ENCODE peak calls at places on chromosomes 4 and X, in ten cellular contexts. T, N, V, E, C, U, M, Z, W and O are unnamed samples.

GRCh38 chr4:31104033-31104432 is 383.9 kb downstream of the PCDH7 start:
- DNase-seq in T (no peak), N (no peak), V (no peak), E (no peak), C (no peak), U (no peak), M (no peak), Z (no peak), W (no peak), O (no peak)

GRCh38 chr4:5928241-5928640 is 35.4 kb upstream of the CRMP1 start:
- DNase-seq in T (no peak), N (no peak), V (no peak), E (no peak), C (no peak), U (no peak), M (no peak), Z (no peak), W (no peak), O (no peak)

GRCh38 chr4:29549308-29549707 is 1170.9 kb upstream of the PCDH7 start:
- DNase-seq in T (no peak), N (peak; percentile 80), V (no peak), E (no peak), C (no peak), U (no peak), M (no peak), Z (no peak), W (no peak), O (no peak)

GRCh38 chr4:73258668-73259551 is at the start of gene ANKRD17:
- DNase-seq in T (peak; percentile 92), N (peak; percentile 92), V (peak; percentile 87), E (peak; percentile 97), C (peak; percentile 92), U (peak; percentile 94), M (peak; percentile 78), Z (peak; percentile 82), W (peak; percentile 90), O (peak; percentile 55)

GRCh38 chrX:103356897-103357296 is 591 bp downstream of the TCEAL9 start:
- DNase-seq in T (no peak), N (no peak), V (no peak), E (no peak), C (no peak), U (no peak), M (no peak), Z (no peak), W (peak; percentile 2), O (no peak)

GRCh38 chr4:143399113-143399949 is 62.7 kb downstream of the GAB1 start:
- DNase-seq in T (peak; percentile 90), N (peak; percentile 44), V (no peak), E (no peak), C (peak; percentile 68), U (no peak), M (peak; percentile 17), Z (no peak), W (no peak), O (peak; percentile 67)

GRCh38 chrX:44253573-44253942 is 89.9 kb downstream of the EFHC2 start:
- DNase-seq in T (no peak), N (no peak), V (no peak), E (no peak), C (no peak), U (no peak), M (no peak), Z (no peak), W (no peak), O (no peak)

GRCh38 chrX:141133272-141133671 is 43.7 kb downstream of the LDOC1 start:
- DNase-seq in T (no peak), N (no peak), V (no peak), E (no peak), C (no peak), U (no peak), M (no peak), Z (no peak), W (no peak), O (no peak)

GRCh38 chr4:48247142-48247877 is 22.3 kb downstream of the TEC start:
- DNase-seq in T (no peak), N (no peak), V (no peak), E (no peak), C (no peak), U (no peak), M (no peak), Z (no peak), W (no peak), O (no peak)

GRCh38 chrX:133538148-133538547 is 122.9 kb upstream of the GPC4 start:
- DNase-seq in T (no peak), N (no peak), V (no peak), E (no peak), C (no peak), U (no peak), M (no peak), Z (no peak), W (no peak), O (no peak)

GRCh38 chr4:153684182-153685073 is at the start of gene TLR2:
- DNase-seq in T (peak; percentile 17), N (no peak), V (peak; percentile 71), E (peak; percentile 86), C (no peak), U (peak; percentile 61), M (peak; percentile 4), Z (no peak), W (peak; percentile 22), O (peak; percentile 45)

GRCh38 chrX:22122510-22122909 is 90.4 kb downstream of the PHEX start:
- DNase-seq in T (no peak), N (peak; percentile 32), V (no peak), E (no peak), C (no peak), U (peak; percentile 38), M (no peak), Z (no peak), W (no peak), O (peak; percentile 49)

GRCh38 chr4:118348886-118349285 is 3.9 kb downstream of the PRSS12 start:
- DNase-seq in T (no peak), N (no peak), V (no peak), E (peak; percentile 57), C (no peak), U (no peak), M (no peak), Z (no peak), W (no peak), O (no peak)

GRCh38 chr4:6308890-6309643 is 39.4 kb downstream of the WFS1 start:
- DNase-seq in T (no peak), N (no peak), V (no peak), E (no peak), C (no peak), U (no peak), M (no peak), Z (no peak), W (no peak), O (no peak)

GRCh38 chr4:156931267-156931666 is 40.3 kb downstream of the PDGFC start:
- DNase-seq in T (no peak), N (peak; percentile 75), V (no peak), E (no peak), C (no peak), U (no peak), M (peak; percentile 69), Z (peak; percentile 76), W (no peak), O (peak; percentile 70)

GRCh38 chr4:138845051-138845450 is 170.5 kb upstream of the NOCT start:
- DNase-seq in T (no peak), N (no peak), V (no peak), E (no peak), C (no peak), U (no peak), M (no peak), Z (no peak), W (no peak), O (no peak)

GRCh38 chr4:90105274-90105673 is 21.9 kb upstream of the CCSER1 start:
- DNase-seq in T (no peak), N (no peak), V (no peak), E (no peak), C (no peak), U (no peak), M (no peak), Z (no peak), W (no peak), O (no peak)

GRCh38 chr4:111064342-111064993 is 441.6 kb upstream of the PITX2 start:
- DNase-seq in T (no peak), N (peak; percentile 92), V (no peak), E (no peak), C (no peak), U (no peak), M (no peak), Z (no peak), W (no peak), O (no peak)

GRCh38 chr4:54082168-54082567 is 17.8 kb upstream of the CHIC2 start:
- DNase-seq in T (no peak), N (peak; percentile 99), V (no peak), E (no peak), C (no peak), U (no peak), M (peak; percentile 92), Z (peak; percentile 97), W (no peak), O (no peak)

GRCh38 chr4:181897935-181898334 is 345.3 kb upstream of the TENM3 start:
- DNase-seq in T (no peak), N (peak; percentile 78), V (no peak), E (no peak), C (no peak), U (no peak), M (no peak), Z (no peak), W (no peak), O (peak; percentile 13)

GRCh38 chr4:27066591-27066990 is 205.9 kb downstream of the STIM2 start:
- DNase-seq in T (peak; percentile 42), N (no peak), V (no peak), E (no peak), C (no peak), U (no peak), M (no peak), Z (no peak), W (no peak), O (no peak)

GRCh38 chrX:71657267-71657666 is 10.1 kb upstream of the LOC101059915 start:
- DNase-seq in T (no peak), N (no peak), V (no peak), E (no peak), C (no peak), U (no peak), M (no peak), Z (no peak), W (no peak), O (no peak)

GRCh38 chrX:135632353-135632752 is 81.1 kb upstream of the CT45A1 start:
- DNase-seq in T (peak; percentile 14), N (no peak), V (no peak), E (no peak), C (no peak), U (no peak), M (no peak), Z (no peak), W (no peak), O (no peak)

GRCh38 chrX:153722704-153723350 is 1.4 kb downstream of the BCAP31 start:
- DNase-seq in T (no peak), N (no peak), V (no peak), E (no peak), C (no peak), U (no peak), M (no peak), Z (no peak), W (no peak), O (peak; percentile 45)